ENCODE peak calls at places on chromosome 11, in five cellular contexts. One of them, this sample, is unnamed.

GRCh38 chr11:106152824-106153223 is 75.4 kb downstream of the AASDHPPT start:
- DNase-seq in GM10248: no peak
- DNase-seq in kidney: no peak
- DNase-seq in endodermal cell: no peak
- DNase-seq in A549: no peak
- DNase-seq in this sample: no peak

GRCh38 chr11:64246874-64247728 is at the start of gene PPP1R14B:
- DNase-seq in GM10248: peak
- DNase-seq in kidney: peak
- DNase-seq in endodermal cell: peak
- DNase-seq in A549: peak
- DNase-seq in this sample: peak

GRCh38 chr11:132220464-132220863 is 850.0 kb downstream of the NTM start:
- DNase-seq in GM10248: no peak
- DNase-seq in kidney: no peak
- DNase-seq in endodermal cell: no peak
- DNase-seq in A549: no peak
- DNase-seq in this sample: no peak

GRCh38 chr11:120719348-120719747 is 207.8 kb downstream of the GRIK4 start:
- DNase-seq in GM10248: no peak
- DNase-seq in kidney: no peak
- DNase-seq in endodermal cell: peak
- DNase-seq in A549: no peak
- DNase-seq in this sample: no peak

GRCh38 chr11:73240190-73240781 is 22.2 kb downstream of the P2RY2 start:
- DNase-seq in GM10248: no peak
- DNase-seq in kidney: peak
- DNase-seq in endodermal cell: peak
- DNase-seq in A549: no peak
- DNase-seq in this sample: no peak

GRCh38 chr11:70141490-70142014 is 61.5 kb upstream of the FADD start:
- DNase-seq in GM10248: peak
- DNase-seq in kidney: no peak
- DNase-seq in endodermal cell: peak
- DNase-seq in A549: no peak
- DNase-seq in this sample: no peak

GRCh38 chr11:105152556-105152955 is 13.0 kb upstream of the CARD18 start:
- DNase-seq in GM10248: no peak
- DNase-seq in kidney: no peak
- DNase-seq in endodermal cell: no peak
- DNase-seq in A549: no peak
- DNase-seq in this sample: no peak

GRCh38 chr11:1197886-1198765 is 24.7 kb upstream of the MUC5B start:
- DNase-seq in GM10248: no peak
- DNase-seq in kidney: peak
- DNase-seq in endodermal cell: peak
- DNase-seq in A549: no peak
- DNase-seq in this sample: no peak

GRCh38 chr11:44977493-44977984 is 26.9 kb upstream of the TP53I11 start:
- DNase-seq in GM10248: no peak
- DNase-seq in kidney: no peak
- DNase-seq in endodermal cell: peak
- DNase-seq in A549: peak
- DNase-seq in this sample: peak

GRCh38 chr11:44952500-44953260 is 2.0 kb upstream of the TP53I11 start:
- DNase-seq in GM10248: no peak
- DNase-seq in kidney: no peak
- DNase-seq in endodermal cell: no peak
- DNase-seq in A549: no peak
- DNase-seq in this sample: no peak

GRCh38 chr11:116808262-116809175 is 14.6 kb downstream of the APOA4 start:
- DNase-seq in GM10248: no peak
- DNase-seq in kidney: no peak
- DNase-seq in endodermal cell: peak
- DNase-seq in A549: no peak
- DNase-seq in this sample: no peak
- TF ChIP-seq CTCF in GM10248: no peak
- TF ChIP-seq CTCF in kidney: no peak
- TF ChIP-seq CTCF in endodermal cell: no peak
- TF ChIP-seq CTCF in A549: no peak
- TF ChIP-seq CTCF in this sample: no peak

GRCh38 chr11:35387341-35387982 is 31.9 kb downstream of the SLC1A2 start:
- DNase-seq in GM10248: no peak
- DNase-seq in kidney: no peak
- DNase-seq in endodermal cell: no peak
- DNase-seq in A549: peak
- DNase-seq in this sample: no peak
- TF ChIP-seq CTCF in GM10248: peak
- TF ChIP-seq CTCF in kidney: no peak
- TF ChIP-seq CTCF in endodermal cell: no peak
- TF ChIP-seq CTCF in A549: no peak
- TF ChIP-seq CTCF in this sample: no peak

GRCh38 chr11:41201156-41201555 is 258.3 kb downstream of the LRRC4C start:
- DNase-seq in GM10248: no peak
- DNase-seq in kidney: no peak
- DNase-seq in endodermal cell: peak
- DNase-seq in A549: peak
- DNase-seq in this sample: peak
- TF ChIP-seq CTCF in GM10248: peak
- TF ChIP-seq CTCF in kidney: peak
- TF ChIP-seq CTCF in endodermal cell: peak
- TF ChIP-seq CTCF in A549: peak
- TF ChIP-seq CTCF in this sample: peak

DNA sequence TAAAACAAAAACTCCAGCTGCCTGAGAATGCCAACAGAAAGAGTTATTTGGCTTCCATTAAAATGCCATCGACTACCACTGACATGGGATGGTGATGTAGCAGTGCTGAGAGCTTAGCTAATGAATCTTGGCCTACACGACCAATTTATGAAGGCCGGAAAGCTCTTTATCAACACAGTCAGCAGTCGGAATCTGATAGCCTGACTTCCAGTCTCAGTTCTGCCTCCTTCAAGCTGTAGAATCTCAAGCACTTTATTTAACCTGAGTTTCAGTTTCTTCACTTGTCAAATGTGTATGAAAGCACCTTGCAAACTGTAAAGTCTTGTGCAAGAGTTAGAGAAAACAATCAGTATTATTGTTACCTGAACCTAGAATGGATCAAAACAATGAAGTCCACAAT is 335.7 kb upstream of the NARS2 start:
- DNase-seq in GM10248: no peak
- DNase-seq in kidney: no peak
- DNase-seq in endodermal cell: no peak
- DNase-seq in A549: no peak
- DNase-seq in this sample: no peak
- TF ChIP-seq CTCF in GM10248: no peak
- TF ChIP-seq CTCF in kidney: no peak
- TF ChIP-seq CTCF in endodermal cell: no peak
- TF ChIP-seq CTCF in A549: no peak
- TF ChIP-seq CTCF in this sample: no peak

This sample was measured in endothelial cell.